ENCODE peak calls at places on chromosomes 12 and 14, in ten cellular contexts. V is SK-N-SH treated with all-trans-retinoic acid at 6 μM for 48 hours; Z is HCT116; N is effector memory CD8-positive, alpha-beta T cell; R is activated CD8-positive, alpha-beta T cell treated with anti-CD3 and anti-CD28 coated beads for 36 hours; B is activated naive CD8-positive, alpha-beta T cell treated with anti-CD3 and anti-CD28 coated beads, Interleukin-2, amount 10 ng/mL, durations not matched to agents 7 days and 5 days; M is IMR-90; A is pancreas; U is stimulated activated naive CD8-positive, alpha-beta T cell treated with anti-CD3 and anti-CD28 coated beads, Interleukin-15, Interleukin-2, amounts not matched to agents 100 U/mL and 50 U/mL, for 24 hours; Y is left cardiac atrium. E is an unnamed sample.

GRCh38 chr12:54463484-54463883 is 9.9 kb downstream of the GTSF1 start:
- ATAC-seq in V (no peak), Z (no peak), N (no peak), R (no peak), B (no peak), M (no peak), A (no peak), U (no peak), Y (peak), E (no peak)

GRCh38 chr12:96197503-96198272 is 3.5 kb downstream of the ELK3 start:
- ATAC-seq in V (peak), Z (peak), N (no peak), R (no peak), B (no peak), M (peak), A (peak), U (no peak), Y (peak), E (no peak)

GRCh38 chr14:73342670-73343069 is 105.4 kb downstream of the PAPLN start:
- ATAC-seq in V (no peak), Z (no peak), N (no peak), R (no peak), B (no peak), M (no peak), A (peak), U (no peak), Y (no peak), E (no peak)

GRCh38 chr12:101207086-101207780 is 2.8 kb downstream of the SLC5A8 start:
- ATAC-seq in V (no peak), Z (no peak), N (no peak), R (no peak), B (no peak), M (no peak), A (no peak), U (no peak), Y (no peak), E (no peak)

GRCh38 chr14:69664865-69665526 is 53.6 kb downstream of the SUSD6 start:
- ATAC-seq in V (no peak), Z (no peak), N (no peak), R (no peak), B (no peak), M (no peak), A (peak), U (no peak), Y (peak), E (no peak)

GRCh38 chr14:73567951-73568885 is 795 bp upstream of the ACOT2 start:
- ATAC-seq in V (peak), Z (no peak), N (no peak), R (peak), B (no peak), M (no peak), A (no peak), U (no peak), Y (no peak), E (peak)

GRCh38 chr14:103696466-103697071 is 18.7 kb downstream of the XRCC3 start:
- ATAC-seq in V (peak), Z (no peak), N (no peak), R (no peak), B (no peak), M (peak), A (peak), U (no peak), Y (peak), E (no peak)

GRCh38 chr14:37251778-37252177 is 54.0 kb downstream of the MIPOL1 start:
- ATAC-seq in V (no peak), Z (no peak), N (no peak), R (no peak), B (no peak), M (no peak), A (no peak), U (no peak), Y (no peak), E (no peak)

GRCh38 chr14:23118506-23119361 is at the start of gene CEBPE:
- ATAC-seq in V (no peak), Z (no peak), N (no peak), R (no peak), B (no peak), M (no peak), A (no peak), U (no peak), Y (no peak), E (no peak)

GRCh38 chr14:75236897-75237296 is 41.7 kb upstream of the FOS start:
- ATAC-seq in V (no peak), Z (no peak), N (no peak), R (no peak), B (no peak), M (no peak), A (no peak), U (no peak), Y (no peak), E (no peak)

GRCh38 chr14:71555654-71556559 is 376.3 kb upstream of the RGS6 start:
- ATAC-seq in V (no peak), Z (no peak), N (peak), R (peak), B (peak), M (no peak), A (peak), U (peak), Y (no peak), E (peak)

GRCh38 chr14:60183724-60184596 is 18.8 kb upstream of the DHRS7 start:
- ATAC-seq in V (peak), Z (peak), N (peak), R (peak), B (peak), M (peak), A (peak), U (peak), Y (peak), E (peak)

GRCh38 chr14:103140316-103141109 is 17.3 kb downstream of the TNFAIP2 start:
- ATAC-seq in V (no peak), Z (peak), N (no peak), R (peak), B (no peak), M (no peak), A (no peak), U (peak), Y (no peak), E (no peak)

GRCh38 chr14:67541448-67542387 is 8.6 kb downstream of the PLEKHH1 start:
- ATAC-seq in V (no peak), Z (no peak), N (peak), R (peak), B (no peak), M (no peak), A (peak), U (peak), Y (peak), E (peak)

GRCh38 chr14:105120056-105120455 is 48.5 kb downstream of the JAG2 start:
- ATAC-seq in V (peak), Z (no peak), N (no peak), R (no peak), B (no peak), M (no peak), A (no peak), U (no peak), Y (no peak), E (no peak)

GRCh38 chr12:24025153-24025798 is 75.8 kb upstream of the SOX5 start:
- ATAC-seq in V (no peak), Z (no peak), N (no peak), R (no peak), B (no peak), M (peak), A (no peak), U (no peak), Y (no peak), E (no peak)

GRCh38 chr12:116727261-116727660 is 10.6 kb downstream of the SPRING1 start:
- ATAC-seq in V (no peak), Z (no peak), N (no peak), R (no peak), B (no peak), M (no peak), A (peak), U (no peak), Y (no peak), E (no peak)

GRCh38 chr14:23442721-23443356 is 7.4 kb upstream of the MYH7 start:
- ATAC-seq in V (no peak), Z (no peak), N (no peak), R (no peak), B (no peak), M (no peak), A (no peak), U (no peak), Y (peak), E (no peak)

GRCh38 chr14:87916103-87916885 is 76.7 kb downstream of the GALC start:
- ATAC-seq in V (no peak), Z (no peak), N (no peak), R (no peak), B (no peak), M (no peak), A (no peak), U (no peak), Y (no peak), E (no peak)

GRCh38 chr12:124487065-124487833 is 80.2 kb downstream of the NCOR2 start:
- ATAC-seq in V (no peak), Z (no peak), N (no peak), R (no peak), B (no peak), M (no peak), A (no peak), U (no peak), Y (peak), E (no peak)

GRCh38 chr12:117421987-117422386 is 60.6 kb upstream of the NOS1 start:
- ATAC-seq in V (no peak), Z (no peak), N (no peak), R (no peak), B (no peak), M (no peak), A (no peak), U (no peak), Y (no peak), E (no peak)

GRCh38 chr12:102439391-102440108 is 40.8 kb downstream of the IGF1 start:
- ATAC-seq in V (no peak), Z (no peak), N (no peak), R (no peak), B (no peak), M (peak), A (no peak), U (no peak), Y (peak), E (no peak)

GRCh38 chr14:102811254-102811963 is 34.2 kb downstream of the TRAF3 start:
- ATAC-seq in V (no peak), Z (no peak), N (no peak), R (no peak), B (no peak), M (no peak), A (no peak), U (no peak), Y (no peak), E (peak)

GRCh38 chr14:29663281-29663801 is 264.3 kb downstream of the PRKD1 start:
- ATAC-seq in V (no peak), Z (no peak), N (no peak), R (no peak), B (no peak), M (no peak), A (no peak), U (no peak), Y (peak), E (no peak)